ENCODE peak calls at places on chromosomes 12 and 14, in eight cellular contexts. P, B, Z, R, O, X, E and T are unnamed samples.

GRCh38 chr14:53032161-53032803 is 81.4 kb upstream of the FERMT2 start:
- DNase-seq in X (no peak), Z (no peak), B (no peak), P (no peak), R (no peak), O (no peak), E (no peak), T (no peak)

GRCh38 chr14:72752034-72752412 is 141.9 kb downstream of the DPF3 start:
- DNase-seq in O (no peak), B (no peak), X (no peak), Z (no peak), R (no peak), P (no peak), E (no peak), T (peak; percentile 10)

GRCh38 chr14:54229136-54229535 is 167.7 kb upstream of the CDKN3 start:
- DNase-seq in B (no peak), R (no peak), P (no peak), E (no peak), X (no peak), O (no peak), Z (no peak), T (no peak)

GRCh38 chr14:77154421-77154820 is 12.8 kb upstream of the ZDHHC22 start:
- DNase-seq in O (no peak), R (no peak), E (no peak), X (no peak), B (no peak), Z (no peak), P (no peak), T (no peak)

GRCh38 chr12:1808798-1809480 is 11.4 kb upstream of the LRTM2 start:
- DNase-seq in Z (no peak), E (no peak), X (peak; percentile 39), P (no peak), R (no peak), B (no peak), O (peak; percentile 44), T (no peak)

GRCh38 chr12:51417826-51418225 is 6.8 kb upstream of the SLC4A8 start:
- DNase-seq in B (no peak), X (no peak), P (no peak), O (no peak), Z (no peak), R (no peak), E (no peak), T (no peak)

GRCh38 chr12:127065595-127065994 is 1201.4 kb upstream of the TMEM132C start:
- DNase-seq in Z (no peak), O (no peak), X (no peak), B (no peak), R (no peak), P (no peak), E (no peak), T (no peak)

GRCh38 chr14:55301722-55302121 is 30.5 kb downstream of the FBXO34 start:
- DNase-seq in E (peak; percentile 15), P (no peak), Z (no peak), X (no peak), B (no peak), R (no peak), O (no peak), T (no peak)

GRCh38 chr14:75562048-75562447 is 16.4 kb upstream of the FLVCR2 start:
- DNase-seq in B (no peak), P (no peak), E (no peak), R (no peak), Z (no peak), O (no peak), X (no peak), T (no peak)

GRCh38 chr12:13210022-13210539 is 13.6 kb downstream of the EMP1 start:
- DNase-seq in R (no peak), Z (no peak), B (no peak), O (no peak), P (no peak), E (no peak), X (no peak), T (no peak)

GRCh38 chr14:94888108-94888507 is 118.2 kb upstream of the GSC start:
- DNase-seq in Z (no peak), B (no peak), P (no peak), O (no peak), R (no peak), X (no peak), E (peak; percentile 67), T (no peak)

GRCh38 chr12:77357654-77358053 is 292.3 kb upstream of the E2F7 start:
- DNase-seq in P (no peak), R (no peak), Z (no peak), O (no peak), E (no peak), X (no peak), B (no peak), T (no peak)

GRCh38 chr12:111741235-111741812 is 25.4 kb upstream of the ALDH2 start:
- DNase-seq in Z (no peak), E (peak; percentile 24), P (no peak), B (no peak), O (no peak), R (no peak), X (no peak), T (peak; percentile 62)

GRCh38 chr12:109934026-109934425 is 34.0 kb downstream of the TCHP start:
- DNase-seq in B (no peak), O (no peak), X (no peak), P (peak; percentile 32), R (no peak), E (no peak), Z (no peak), T (peak; percentile 7)

GRCh38 chr12:31890295-31891285 is 68.6 kb upstream of the RESF1 start:
- DNase-seq in O (no peak), Z (peak; percentile 74), E (no peak), R (no peak), X (no peak), P (peak; percentile 64), B (no peak), T (peak; percentile 89)

GRCh38 chr12:89574736-89575208 is 48.9 kb upstream of the POC1B start:
- DNase-seq in P (peak; percentile 4), R (no peak), Z (no peak), B (no peak), O (no peak), X (no peak), E (peak; percentile 28), T (no peak)

GRCh38 chr14:22836301-22837058 is at the start of gene MMP14:
- DNase-seq in E (peak; percentile 87), O (peak; percentile 59), R (no peak), Z (no peak), P (no peak), B (peak; percentile 80), X (no peak), T (no peak)

GRCh38 chr12:66119229-66119869 is 11.2 kb downstream of the LLPH start:
- DNase-seq in B (no peak), P (no peak), E (no peak), O (no peak), Z (no peak), X (no peak), R (no peak), T (no peak)

DNA sequence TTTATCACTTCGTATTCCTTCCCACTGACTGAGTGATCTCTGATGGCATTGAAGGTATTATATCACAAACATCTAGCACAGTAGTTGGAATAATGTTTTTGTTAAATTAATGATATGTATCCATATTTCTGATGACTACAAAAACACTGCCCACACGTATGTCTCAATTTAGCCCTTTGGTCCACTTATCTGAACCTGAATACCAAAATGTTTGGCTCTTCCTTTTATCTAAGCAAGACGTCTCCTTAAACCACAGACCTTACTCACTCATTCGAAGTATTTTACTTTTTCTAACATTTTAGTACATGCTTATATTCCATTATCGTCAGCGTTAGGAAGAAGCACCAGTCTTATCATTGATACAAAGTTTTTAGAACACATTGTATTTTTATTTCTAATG is 126.4 kb downstream of the PIK3C2G start:
- DNase-seq in O (no peak), P (no peak), Z (no peak), R (no peak), B (no peak), X (no peak), E (no peak), T (no peak)
- H3K4me3 ChIP-seq in O (no peak overlapping the region), P (no peak overlapping the region), Z (no peak overlapping the region), R (no peak overlapping the region), B (no peak overlapping the region), X (no peak overlapping the region), E (no peak overlapping the region), T (no peak overlapping the region)

DNA sequence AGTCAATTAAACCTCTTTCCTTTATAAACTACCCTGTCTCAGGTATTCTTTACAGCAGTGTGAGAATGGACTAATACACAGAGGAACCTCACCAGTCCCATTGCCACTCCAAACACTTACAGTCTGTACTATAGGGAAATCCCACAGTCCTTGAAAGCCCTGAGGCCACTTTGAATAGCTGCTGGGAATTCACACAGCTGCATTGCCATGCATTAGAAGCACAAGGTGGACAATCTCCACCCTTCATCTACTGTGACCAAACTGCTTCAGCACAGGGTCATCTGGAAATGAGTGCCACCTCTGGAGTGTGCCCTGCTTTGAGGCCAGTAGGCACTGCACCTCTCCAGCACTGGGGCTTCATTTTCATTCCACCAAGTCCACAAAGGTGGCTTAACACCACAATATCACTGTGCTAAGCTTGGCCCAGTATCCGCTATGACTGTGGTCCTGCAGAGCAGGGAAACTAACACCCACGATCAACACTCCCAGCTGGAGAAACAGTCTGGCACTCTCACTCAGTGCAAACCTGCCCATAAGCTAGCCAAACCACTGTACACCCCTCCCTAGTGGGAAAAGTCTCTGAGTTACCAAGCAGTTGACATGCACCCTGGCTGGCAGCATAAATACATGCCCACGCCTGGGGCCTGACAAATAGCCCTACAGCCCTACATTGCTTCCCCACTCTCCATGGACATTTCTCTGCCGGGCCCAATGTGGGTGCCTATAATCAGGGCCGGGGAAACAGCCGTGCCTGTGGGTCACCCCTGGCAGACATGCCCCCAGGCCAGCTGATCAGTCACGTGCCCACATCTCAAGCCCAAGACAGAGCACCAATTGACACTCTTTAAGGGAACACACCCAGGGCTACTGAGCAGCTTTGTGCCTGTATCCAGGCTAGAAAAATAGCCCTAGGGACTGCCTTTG is 294.3 kb upstream of the MGAT4C start:
- DNase-seq in O (no peak), Z (no peak), E (no peak), P (no peak), R (no peak), X (no peak), B (no peak), T (no peak)
- H3K4me3 ChIP-seq in O (no peak overlapping the region), Z (no peak overlapping the region), E (no peak overlapping the region), P (no peak overlapping the region), R (no peak overlapping the region), X (no peak overlapping the region), B (no peak overlapping the region), T (no peak overlapping the region)

GRCh38 chr14:64541261-64541970 is 875 bp downstream of the HSPA2 start:
- DNase-seq in Z (no peak), B (no peak), X (no peak), P (no peak), R (no peak), E (no peak), O (peak; percentile 58), T (no peak)
- H3K4me3 ChIP-seq in Z (peak overlapping the region; percentile 92), B (peak overlapping the region; percentile 70), X (peak overlapping the region; percentile 85), P (no peak overlapping the region), R (peak overlapping the region; percentile 49), E (no peak overlapping the region), O (peak overlapping the region; percentile 78), T (no peak overlapping the region)

DNA sequence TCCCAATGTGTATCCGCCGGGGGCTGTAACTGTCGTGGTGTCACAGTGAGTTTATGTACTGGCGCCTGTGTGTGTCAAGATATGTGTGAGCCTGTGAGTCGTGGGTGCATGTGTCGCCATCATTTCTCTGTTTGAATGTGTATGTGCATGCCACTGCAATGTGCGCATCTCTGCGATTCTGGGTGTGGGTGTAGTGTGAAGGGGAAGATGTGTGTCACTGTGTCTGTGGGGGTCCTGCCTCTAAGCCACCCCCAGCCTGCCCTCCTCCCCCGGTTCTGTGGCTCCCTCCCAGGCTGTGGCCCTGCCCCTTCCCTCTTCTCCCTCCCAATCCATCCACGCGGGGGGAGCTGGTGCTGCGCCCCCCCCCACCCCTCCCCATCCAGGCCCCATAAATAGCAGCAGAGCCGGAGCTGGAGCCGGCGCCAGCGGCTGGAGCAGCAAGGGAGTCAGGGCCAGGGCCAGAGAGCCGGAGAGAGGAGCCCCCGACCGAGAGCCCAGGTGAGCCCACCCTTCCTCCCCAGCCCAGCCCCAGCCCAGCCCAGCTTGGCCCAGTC is at the start of gene CPNE6:
- DNase-seq in B (no peak), E (no peak), O (peak; percentile 42), P (no peak), Z (no peak), X (no peak), R (no peak), T (no peak)
- H3K4me3 ChIP-seq in B (no peak within 1 kb of the TSS), E (no peak within 1 kb of the TSS), O (no peak within 1 kb of the TSS), P (no peak within 1 kb of the TSS), Z (no peak within 1 kb of the TSS), X (no peak within 1 kb of the TSS), R (no peak within 1 kb of the TSS), T (no peak within 1 kb of the TSS)